ENCODE peak calls at places on chromosomes 2 and 18, in four cellular contexts. H, G, Z and D are unnamed samples.

GRCh38 chr2:234823877-234824376 is 127.9 kb upstream of the SH3BP4 start:
- DNase-seq in H (no peak), G (no peak), Z (peak; percentile 18), D (peak; percentile 88)

GRCh38 chr2:1838426-1838825 is 94.1 kb upstream of the PXDN start:
- DNase-seq in H (no peak), G (no peak), Z (no peak), D (no peak)

GRCh38 chr2:142100967-142101366 is 29.8 kb downstream of the LRP1B start:
- DNase-seq in H (no peak), G (no peak), Z (no peak), D (no peak)

GRCh38 chr2:190987938-190988337 is 26.0 kb downstream of the STAT1 start:
- DNase-seq in H (no peak), G (no peak), Z (no peak), D (no peak)

GRCh38 chr2:26613241-26614204 is 27.6 kb downstream of the CIB4 start:
- DNase-seq in H (no peak), G (peak; percentile 75), Z (peak; percentile 36), D (peak; percentile 31)

GRCh38 chr2:107936427-107937359 is 49.6 kb upstream of the SLC5A7 start:
- DNase-seq in H (no peak), G (peak; percentile 20), Z (no peak), D (no peak)

GRCh38 chr2:135709992-135710391 is 31.7 kb upstream of the UBXN4 start:
- DNase-seq in H (peak; percentile 71), G (peak; percentile 61), Z (peak; percentile 56), D (peak; percentile 33)

GRCh38 chr18:48022531-48023330 is 92.3 kb upstream of the SMAD2 start:
- DNase-seq in H (peak; percentile 44), G (no peak), Z (no peak), D (peak; percentile 72)

GRCh38 chr2:107584577-107584976 is 242.1 kb upstream of the RGPD4 start:
- DNase-seq in H (no peak), G (no peak), Z (no peak), D (no peak)

GRCh38 chr18:78240091-78240490 is 739.5 kb upstream of the SALL3 start:
- DNase-seq in H (no peak), G (no peak), Z (no peak), D (no peak)

GRCh38 chr2:232286011-232286868 is 92.3 kb upstream of the ALPP start:
- DNase-seq in H (peak; percentile 15), G (no peak), Z (no peak), D (no peak)

GRCh38 chr2:239498981-239499633 is 98.3 kb upstream of the HDAC4 start:
- DNase-seq in H (no peak), G (peak; percentile 60), Z (peak; percentile 39), D (no peak)

GRCh38 chr2:241158546-241158900 is 8.3 kb downstream of the PPP1R7 start:
- DNase-seq in H (no peak), G (no peak), Z (no peak), D (no peak)
- H3K27ac ChIP-seq in H (no peak overlapping the region), G (no peak overlapping the region), Z (no peak overlapping the region), D (peak overlapping the region; percentile 22)

GRCh38 chr2:109064660-109065306 is 64.2 kb upstream of the SH3RF3 start:
- DNase-seq in H (no peak), G (no peak), Z (no peak), D (no peak)

GRCh38 chr2:109063326-109063670 is 65.7 kb upstream of the SH3RF3 start:
- DNase-seq in H (peak; percentile 28), G (no peak), Z (no peak), D (no peak)

GRCh38 chr2:109060496-109060895 is 68.5 kb upstream of the SH3RF3 start:
- DNase-seq in H (no peak), G (no peak), Z (no peak), D (no peak)

GRCh38 chr2:109061736-109062557 is 67.1 kb upstream of the SH3RF3 start:
- DNase-seq in H (no peak), G (no peak), Z (peak; percentile 24), D (no peak)

DNA sequence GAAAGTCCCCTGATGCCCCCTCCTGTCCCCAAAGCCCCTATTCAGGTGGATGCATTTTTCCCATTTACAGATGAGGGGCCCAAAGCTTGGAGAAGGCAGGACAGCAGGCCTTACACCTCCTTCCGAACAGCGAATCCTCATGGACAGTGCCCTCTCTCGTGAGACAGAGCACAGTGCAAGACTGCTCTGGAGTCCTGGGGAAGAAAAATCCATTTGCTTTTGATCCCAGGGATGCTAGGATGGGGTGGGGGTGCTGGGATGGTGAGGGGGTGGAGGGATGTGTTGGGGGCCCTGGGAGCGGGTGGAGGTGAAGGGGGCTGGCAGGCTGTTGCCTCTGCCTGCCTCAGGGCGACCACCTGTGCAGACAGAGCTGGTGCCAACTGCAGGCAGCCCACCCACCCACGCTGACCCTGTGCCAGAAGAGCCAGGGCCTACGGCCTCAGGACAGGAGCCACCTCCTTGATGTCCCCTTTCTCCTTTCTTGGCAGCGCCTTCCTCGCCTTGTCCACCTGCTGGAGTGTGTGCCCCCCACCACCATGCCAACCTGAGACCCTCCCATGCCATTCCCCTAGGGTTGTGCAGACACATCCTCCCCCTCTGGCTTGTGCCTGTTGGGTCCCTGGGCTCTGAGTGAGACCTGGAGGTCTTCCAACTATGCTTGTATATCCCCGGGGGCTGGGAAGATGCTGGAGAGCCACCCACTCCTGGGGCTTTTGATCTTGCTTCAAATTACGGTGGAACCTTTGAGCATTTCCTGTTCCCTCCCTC is 66.3 kb upstream of the SH3RF3 start:
- DNase-seq in H (no peak), G (no peak), Z (no peak), D (no peak)
- H3K4me1 ChIP-seq in H (no peaks in the 10 kb centered on the region), G (no peaks in the 10 kb centered on the region), Z (no peaks in the 10 kb centered on the region), D (no peaks in the 10 kb centered on the region)

GRCh38 chr2:149661844-149662243 is 74.3 kb upstream of the MMADHC start:
- DNase-seq in H (no peak), G (no peak), Z (peak; percentile 57), D (no peak)
- H3K27ac ChIP-seq in H (no peak overlapping the region), G (no peak overlapping the region), Z (no peak overlapping the region), D (no peak overlapping the region)

GRCh38 chr2:172430671-172431070 is 3.3 kb downstream of the ITGA6 start:
- DNase-seq in H (no peak), G (no peak), Z (no peak), D (no peak)
- H3K4me1 ChIP-seq in H (peaks cover 37% of the 10 kb centered on the region), G (peaks cover 17% of the 10 kb centered on the region), Z (peaks cover 15% of the 10 kb centered on the region), D (peaks cover 29% of the 10 kb centered on the region)

GRCh38 chr2:67560818-67561221 is 163.7 kb downstream of the ETAA1 start:
- DNase-seq in H (no peak), G (peak; percentile 45), Z (no peak), D (no peak)

GRCh38 chr2:67564076-67564475 is 166.9 kb downstream of the ETAA1 start:
- DNase-seq in H (no peak), G (no peak), Z (no peak), D (no peak)

GRCh38 chr2:67564626-67565025 is 167.5 kb downstream of the ETAA1 start:
- DNase-seq in H (no peak), G (no peak), Z (no peak), D (no peak)

GRCh38 chr2:67559156-67559555 is 162.0 kb downstream of the ETAA1 start:
- DNase-seq in H (no peak), G (no peak), Z (no peak), D (no peak)

GRCh38 chr2:67561411-67561965 is 164.4 kb downstream of the ETAA1 start:
- DNase-seq in H (no peak), G (peak; percentile 88), Z (no peak), D (peak; percentile 64)
- H3K27ac ChIP-seq in H (no peak overlapping the region), G (peak overlapping the region; percentile 42), Z (no peak overlapping the region), D (peak overlapping the region; percentile 9)

GRCh38 chr18:28161608-28162599 is 15.0 kb downstream of the CDH2 start:
- DNase-seq in H (no peak), G (no peak), Z (no peak), D (no peak)
- H3K4me1 ChIP-seq in H (no peaks in the 10 kb centered on the region), G (peaks cover 9% of the 10 kb centered on the region), Z (no peaks in the 10 kb centered on the region), D (no peaks in the 10 kb centered on the region)

DNA sequence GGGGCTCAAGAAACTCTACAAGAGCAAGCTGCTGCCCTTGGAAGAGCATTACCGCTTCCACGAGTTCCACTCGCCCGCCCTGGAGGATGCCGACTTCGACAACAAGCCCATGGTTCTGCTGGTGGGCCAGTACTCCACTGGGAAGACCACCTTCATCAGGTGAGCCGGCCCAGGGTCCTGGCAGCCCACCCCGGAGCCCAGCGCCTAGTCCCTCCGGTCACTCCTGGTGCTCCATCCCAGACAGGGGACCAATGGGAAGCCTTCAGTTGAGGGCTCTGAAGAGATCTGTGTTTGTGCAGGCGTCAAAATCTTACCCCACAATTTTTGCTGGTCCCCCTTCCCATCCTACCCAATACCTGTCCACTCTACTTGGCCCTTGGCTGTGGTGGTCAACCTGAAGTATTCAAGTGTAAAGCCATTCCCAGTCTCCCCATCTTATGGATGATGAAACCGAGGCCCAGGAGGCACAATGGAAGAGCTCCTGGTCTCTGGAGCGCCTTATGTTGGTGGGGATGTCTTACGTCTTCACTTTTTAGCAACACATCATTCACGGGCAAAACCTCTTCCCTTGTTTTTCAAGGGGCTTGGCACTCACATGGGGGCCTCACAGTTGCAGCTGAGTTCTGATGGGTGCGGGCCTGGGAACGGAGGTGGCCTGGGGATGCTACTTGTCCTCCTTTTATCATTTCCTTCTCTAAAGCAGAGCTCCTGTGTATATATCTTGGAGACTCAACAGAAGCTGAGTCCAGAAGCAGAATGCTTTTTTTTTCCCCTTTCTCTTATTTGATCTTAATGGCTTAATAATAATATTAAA is 945 bp downstream of the EHD3 start:
- DNase-seq in H (no peak), G (no peak), Z (peak; percentile 14), D (peak; percentile 35)
- H3K27ac ChIP-seq in H (peak overlapping the region; percentile 32), G (peak overlapping the region; percentile 15), Z (no peak overlapping the region), D (no peak overlapping the region)

GRCh38 chr18:55338955-55339662 is 248.9 kb downstream of the TCF4 start:
- DNase-seq in H (no peak), G (no peak), Z (no peak), D (no peak)
- H3K4me1 ChIP-seq in H (no peaks in the 10 kb centered on the region), G (no peaks in the 10 kb centered on the region), Z (no peaks in the 10 kb centered on the region), D (no peaks in the 10 kb centered on the region)

GRCh38 chr18:21262979-21263378 is 20.9 kb downstream of the GREB1L start:
- DNase-seq in H (no peak), G (no peak), Z (no peak), D (no peak)
- H3K27ac ChIP-seq in H (no peak overlapping the region), G (no peak overlapping the region), Z (no peak overlapping the region), D (no peak overlapping the region)

GRCh38 chr2:109137616-109138015 is 8.6 kb downstream of the SH3RF3 start:
- DNase-seq in H (no peak), G (no peak), Z (no peak), D (no peak)
- H3K4me1 ChIP-seq in H (no peaks in the 10 kb centered on the region), G (no peaks in the 10 kb centered on the region), Z (no peaks in the 10 kb centered on the region), D (no peaks in the 10 kb centered on the region)